ENCODE peak calls at places on chromosomes 12 and 14, in six cellular contexts. One of them, this sample, is unnamed.

GRCh38 chr12:50222275-50222783 is 55.2 kb upstream of the CERS5 start:
- DNase-seq in psoas muscle: no peak
- DNase-seq in HCT116: peak
- DNase-seq in suprapubic skin: no peak
- DNase-seq in heart left ventricle: peak
- DNase-seq in CD8-positive, alpha-beta T cell: no peak
- DNase-seq in this sample: peak

GRCh38 chr12:41212625-41213024 is 24.5 kb downstream of the PDZRN4 start:
- DNase-seq in psoas muscle: no peak
- DNase-seq in HCT116: no peak
- DNase-seq in suprapubic skin: no peak
- DNase-seq in heart left ventricle: no peak
- DNase-seq in CD8-positive, alpha-beta T cell: no peak
- DNase-seq in this sample: no peak

GRCh38 chr12:47972895-47973294 is 9.5 kb downstream of the TMEM106C start:
- DNase-seq in psoas muscle: no peak
- DNase-seq in HCT116: no peak
- DNase-seq in suprapubic skin: no peak
- DNase-seq in heart left ventricle: no peak
- DNase-seq in CD8-positive, alpha-beta T cell: no peak
- DNase-seq in this sample: no peak

GRCh38 chr12:122861586-122861970 is 26.3 kb downstream of the HIP1R start:
- DNase-seq in psoas muscle: no peak
- DNase-seq in HCT116: no peak
- DNase-seq in suprapubic skin: no peak
- DNase-seq in heart left ventricle: no peak
- DNase-seq in CD8-positive, alpha-beta T cell: no peak
- DNase-seq in this sample: no peak

GRCh38 chr12:113651662-113652061 is 180.0 kb upstream of the LHX5 start:
- DNase-seq in psoas muscle: no peak
- DNase-seq in HCT116: no peak
- DNase-seq in suprapubic skin: no peak
- DNase-seq in heart left ventricle: no peak
- DNase-seq in CD8-positive, alpha-beta T cell: no peak
- DNase-seq in this sample: no peak

GRCh38 chr12:10641735-10642500 is 28.5 kb upstream of the MAGOHB start:
- DNase-seq in psoas muscle: no peak
- DNase-seq in HCT116: no peak
- DNase-seq in suprapubic skin: no peak
- DNase-seq in heart left ventricle: no peak
- DNase-seq in CD8-positive, alpha-beta T cell: no peak
- DNase-seq in this sample: peak

GRCh38 chr12:48349471-48349870 is 1.2 kb downstream of the ZNF641 start:
- DNase-seq in psoas muscle: peak
- DNase-seq in HCT116: no peak
- DNase-seq in suprapubic skin: no peak
- DNase-seq in heart left ventricle: peak
- DNase-seq in CD8-positive, alpha-beta T cell: no peak
- DNase-seq in this sample: no peak

GRCh38 chr12:48943221-48943620 is 14.1 kb downstream of the ARF3 start:
- DNase-seq in psoas muscle: no peak
- DNase-seq in HCT116: no peak
- DNase-seq in suprapubic skin: no peak
- DNase-seq in heart left ventricle: no peak
- DNase-seq in CD8-positive, alpha-beta T cell: no peak
- DNase-seq in this sample: no peak

GRCh38 chr14:35821546-35822411 is 4.4 kb upstream of the BRMS1L start:
- DNase-seq in psoas muscle: no peak
- DNase-seq in HCT116: peak
- DNase-seq in suprapubic skin: no peak
- DNase-seq in heart left ventricle: no peak
- DNase-seq in CD8-positive, alpha-beta T cell: no peak
- DNase-seq in this sample: no peak

GRCh38 chr12:25694072-25694471 is 141.0 kb upstream of the LMNTD1 start:
- DNase-seq in psoas muscle: no peak
- DNase-seq in HCT116: no peak
- DNase-seq in suprapubic skin: no peak
- DNase-seq in heart left ventricle: no peak
- DNase-seq in CD8-positive, alpha-beta T cell: no peak
- DNase-seq in this sample: peak

GRCh38 chr12:130458341-130458740 is 120.7 kb downstream of the PIWIL1 start:
- DNase-seq in psoas muscle: no peak
- DNase-seq in HCT116: no peak
- DNase-seq in suprapubic skin: no peak
- DNase-seq in heart left ventricle: no peak
- DNase-seq in CD8-positive, alpha-beta T cell: no peak
- DNase-seq in this sample: no peak

GRCh38 chr12:93244514-93245077 is 133.1 kb upstream of the NUDT4 start:
- DNase-seq in psoas muscle: no peak
- DNase-seq in HCT116: no peak
- DNase-seq in suprapubic skin: no peak
- DNase-seq in heart left ventricle: no peak
- DNase-seq in CD8-positive, alpha-beta T cell: no peak
- DNase-seq in this sample: no peak

GRCh38 chr12:57456145-57456700 is 1.1 kb downstream of the INHBE start:
- DNase-seq in psoas muscle: no peak
- DNase-seq in HCT116: no peak
- DNase-seq in suprapubic skin: no peak
- DNase-seq in heart left ventricle: no peak
- DNase-seq in CD8-positive, alpha-beta T cell: no peak
- DNase-seq in this sample: no peak
- H3K27ac ChIP-seq in psoas muscle: no peak
- H3K27ac ChIP-seq in HCT116: no peak
- H3K27ac ChIP-seq in suprapubic skin: no peak
- H3K27ac ChIP-seq in heart left ventricle: no peak
- H3K27ac ChIP-seq in CD8-positive, alpha-beta T cell: no peak
- H3K27ac ChIP-seq in this sample: peak

GRCh38 chr12:115456946-115457689 is 773.1 kb upstream of the TBX3 start:
- DNase-seq in psoas muscle: no peak
- DNase-seq in HCT116: peak
- DNase-seq in suprapubic skin: no peak
- DNase-seq in heart left ventricle: no peak
- DNase-seq in CD8-positive, alpha-beta T cell: no peak
- DNase-seq in this sample: peak
- TF ChIP-seq CTCF in psoas muscle: no peak
- TF ChIP-seq CTCF in HCT116: peak
- TF ChIP-seq CTCF in suprapubic skin: no peak
- TF ChIP-seq CTCF in heart left ventricle: no peak
- TF ChIP-seq CTCF in CD8-positive, alpha-beta T cell: no peak
- TF ChIP-seq CTCF in this sample: no peak

GRCh38 chr14:104224516-104225281 is 86.3 kb downstream of the KIF26A start:
- DNase-seq in psoas muscle: peak
- DNase-seq in HCT116: no peak
- DNase-seq in suprapubic skin: no peak
- DNase-seq in heart left ventricle: no peak
- DNase-seq in CD8-positive, alpha-beta T cell: peak
- DNase-seq in this sample: no peak
- H3K27ac ChIP-seq in psoas muscle: no peak
- H3K27ac ChIP-seq in HCT116: peak
- H3K27ac ChIP-seq in suprapubic skin: no peak
- H3K27ac ChIP-seq in heart left ventricle: no peak
- H3K27ac ChIP-seq in CD8-positive, alpha-beta T cell: no peak
- H3K27ac ChIP-seq in this sample: no peak

DNA sequence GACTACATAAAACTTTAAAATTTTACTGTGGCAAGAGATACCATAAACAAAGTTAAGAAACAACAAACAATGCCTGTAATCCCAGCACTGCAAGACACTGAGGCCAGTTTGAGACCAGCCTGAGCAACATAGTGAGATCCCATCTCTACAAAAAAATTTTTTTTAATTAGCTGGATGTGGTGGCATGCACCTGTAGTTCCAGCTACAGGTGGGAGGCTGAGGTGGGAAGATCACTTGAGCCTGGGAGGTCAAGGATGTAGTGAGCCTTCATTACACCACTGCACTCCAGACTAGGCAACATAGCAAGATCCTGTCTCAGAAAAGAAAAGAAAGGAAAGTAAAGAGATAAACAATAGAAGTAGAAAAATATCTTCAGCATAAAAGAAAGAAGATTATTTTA is 3.3 kb upstream of the TEX52 start:
- DNase-seq in psoas muscle: no peak
- DNase-seq in HCT116: no peak
- DNase-seq in suprapubic skin: no peak
- DNase-seq in heart left ventricle: no peak
- DNase-seq in CD8-positive, alpha-beta T cell: no peak
- DNase-seq in this sample: no peak
- TF ChIP-seq CTCF in psoas muscle: no peak
- TF ChIP-seq CTCF in HCT116: no peak
- TF ChIP-seq CTCF in suprapubic skin: no peak
- TF ChIP-seq CTCF in heart left ventricle: no peak
- TF ChIP-seq CTCF in CD8-positive, alpha-beta T cell: no peak
- TF ChIP-seq CTCF in this sample: no peak

GRCh38 chr14:103552011-103552797 is 10.3 kb downstream of the BAG5 start:
- DNase-seq in psoas muscle: peak
- DNase-seq in HCT116: no peak
- DNase-seq in suprapubic skin: peak
- DNase-seq in heart left ventricle: peak
- DNase-seq in CD8-positive, alpha-beta T cell: no peak
- DNase-seq in this sample: peak

GRCh38 chr14:103555559-103556337 is 6.7 kb downstream of the BAG5 start:
- DNase-seq in psoas muscle: no peak
- DNase-seq in HCT116: no peak
- DNase-seq in suprapubic skin: no peak
- DNase-seq in heart left ventricle: peak
- DNase-seq in CD8-positive, alpha-beta T cell: no peak
- DNase-seq in this sample: no peak

GRCh38 chr14:103551338-103551762 is 11.1 kb downstream of the BAG5 start:
- DNase-seq in psoas muscle: peak
- DNase-seq in HCT116: no peak
- DNase-seq in suprapubic skin: peak
- DNase-seq in heart left ventricle: peak
- DNase-seq in CD8-positive, alpha-beta T cell: no peak
- DNase-seq in this sample: no peak

GRCh38 chr14:103550451-103551337 is 11.8 kb downstream of the BAG5 start:
- DNase-seq in psoas muscle: peak
- DNase-seq in HCT116: no peak
- DNase-seq in suprapubic skin: no peak
- DNase-seq in heart left ventricle: peak
- DNase-seq in CD8-positive, alpha-beta T cell: no peak
- DNase-seq in this sample: no peak

GRCh38 chr14:103552811-103553210 is 9.6 kb downstream of the BAG5 start:
- DNase-seq in psoas muscle: no peak
- DNase-seq in HCT116: no peak
- DNase-seq in suprapubic skin: no peak
- DNase-seq in heart left ventricle: no peak
- DNase-seq in CD8-positive, alpha-beta T cell: no peak
- DNase-seq in this sample: no peak
- H3K27ac ChIP-seq in psoas muscle: peak
- H3K27ac ChIP-seq in HCT116: peak
- H3K27ac ChIP-seq in suprapubic skin: peak
- H3K27ac ChIP-seq in heart left ventricle: peak
- H3K27ac ChIP-seq in CD8-positive, alpha-beta T cell: no peak
- H3K27ac ChIP-seq in this sample: peak

DNA sequence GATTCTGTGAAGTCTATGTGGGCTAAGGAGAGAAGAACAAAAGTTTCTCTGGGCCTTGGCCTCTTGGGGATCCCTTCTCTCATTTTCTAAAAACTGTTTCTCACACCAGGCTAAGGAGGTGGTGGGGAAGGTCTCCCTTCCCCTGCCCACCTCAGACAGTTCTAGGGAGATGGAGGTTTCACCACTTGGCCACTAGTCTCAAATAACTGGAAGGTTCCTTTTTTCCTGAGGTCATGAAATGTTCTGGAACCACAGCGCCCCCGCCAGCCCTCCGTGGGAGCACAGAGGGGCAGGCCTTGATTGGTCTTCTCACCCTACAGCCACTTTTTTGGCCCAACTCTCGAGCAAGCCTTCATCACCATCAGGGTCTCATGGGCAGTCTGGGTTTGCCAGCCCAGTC is 12.6 kb downstream of the C12orf43 start:
- DNase-seq in psoas muscle: no peak
- DNase-seq in HCT116: no peak
- DNase-seq in suprapubic skin: no peak
- DNase-seq in heart left ventricle: no peak
- DNase-seq in CD8-positive, alpha-beta T cell: no peak
- DNase-seq in this sample: no peak
- TF ChIP-seq CTCF in psoas muscle: no peak
- TF ChIP-seq CTCF in HCT116: peak
- TF ChIP-seq CTCF in suprapubic skin: no peak
- TF ChIP-seq CTCF in heart left ventricle: no peak
- TF ChIP-seq CTCF in CD8-positive, alpha-beta T cell: no peak
- TF ChIP-seq CTCF in this sample: no peak

This sample was measured in RWPE1.